ENCODE peak calls at places on chromosomes 12 and 14, in ten cellular contexts. One of them, this sample, is unnamed.

GRCh38 chr14:83867871-83868270 is 1662.1 kb upstream of the FLRT2 start:
- DNase-seq in left ventricle myocardium inferior: no peak
- DNase-seq in tibial nerve: peak; percentile 21
- DNase-seq in Peyer's patch: no peak
- DNase-seq in left lung: no peak
- DNase-seq in tibial artery: no peak
- DNase-seq in effector memory CD4-positive, alpha-beta T cell: no peak
- DNase-seq in PC-3: no peak
- DNase-seq in stomach: no peak
- DNase-seq in CD8-positive, alpha-beta T cell: no peak
- DNase-seq in this sample: no peak

GRCh38 chr12:2563709-2564108 is 231.1 kb upstream of the FKBP4 start:
- DNase-seq in effector memory CD4-positive, alpha-beta T cell: no peak
- DNase-seq in left lung: no peak
- DNase-seq in tibial nerve: no peak
- DNase-seq in tibial artery: no peak
- DNase-seq in CD8-positive, alpha-beta T cell: no peak
- DNase-seq in left ventricle myocardium inferior: no peak
- DNase-seq in stomach: no peak
- DNase-seq in Peyer's patch: no peak
- DNase-seq in PC-3: no peak
- DNase-seq in this sample: no peak

GRCh38 chr14:68230941-68231717 is 411.6 kb downstream of the RAD51B start:
- DNase-seq in tibial nerve: no peak
- DNase-seq in left ventricle myocardium inferior: no peak
- DNase-seq in tibial artery: no peak
- DNase-seq in PC-3: peak; percentile 90
- DNase-seq in Peyer's patch: no peak
- DNase-seq in stomach: no peak
- DNase-seq in left lung: no peak
- DNase-seq in effector memory CD4-positive, alpha-beta T cell: no peak
- DNase-seq in CD8-positive, alpha-beta T cell: no peak
- DNase-seq in this sample: no peak

GRCh38 chr12:124423683-124424515 is 129.0 kb downstream of the RFLNA start:
- DNase-seq in left ventricle myocardium inferior: no peak
- DNase-seq in Peyer's patch: no peak
- DNase-seq in effector memory CD4-positive, alpha-beta T cell: no peak
- DNase-seq in stomach: no peak
- DNase-seq in CD8-positive, alpha-beta T cell: no peak
- DNase-seq in PC-3: no peak
- DNase-seq in tibial nerve: no peak
- DNase-seq in tibial artery: no peak
- DNase-seq in left lung: no peak
- DNase-seq in this sample: no peak

GRCh38 chr14:68791078-68791983 is 1.5 kb downstream of the ZFP36L1 start:
- DNase-seq in left ventricle myocardium inferior: no peak
- DNase-seq in CD8-positive, alpha-beta T cell: no peak
- DNase-seq in tibial nerve: no peak
- DNase-seq in left lung: no peak
- DNase-seq in tibial artery: no peak
- DNase-seq in Peyer's patch: peak; percentile 42
- DNase-seq in PC-3: peak; percentile 41
- DNase-seq in effector memory CD4-positive, alpha-beta T cell: no peak
- DNase-seq in stomach: peak; percentile 27
- DNase-seq in this sample: no peak

GRCh38 chr14:94027566-94028449 is 1.7 kb downstream of the OTUB2 start:
- DNase-seq in effector memory CD4-positive, alpha-beta T cell: no peak
- DNase-seq in tibial artery: no peak
- DNase-seq in left ventricle myocardium inferior: no peak
- DNase-seq in CD8-positive, alpha-beta T cell: no peak
- DNase-seq in PC-3: peak; percentile 93
- DNase-seq in tibial nerve: no peak
- DNase-seq in stomach: peak; percentile 30
- DNase-seq in Peyer's patch: no peak
- DNase-seq in left lung: no peak
- DNase-seq in this sample: no peak

GRCh38 chr12:591167-591570 is 72.1 kb downstream of the NINJ2 start:
- DNase-seq in left lung: no peak
- DNase-seq in PC-3: no peak
- DNase-seq in left ventricle myocardium inferior: peak; percentile 78
- DNase-seq in tibial nerve: no peak
- DNase-seq in stomach: no peak
- DNase-seq in CD8-positive, alpha-beta T cell: no peak
- DNase-seq in tibial artery: no peak
- DNase-seq in Peyer's patch: no peak
- DNase-seq in effector memory CD4-positive, alpha-beta T cell: no peak
- DNase-seq in this sample: no peak

GRCh38 chr12:110436231-110436630 is 13.9 kb downstream of the ARPC3 start:
- DNase-seq in tibial nerve: no peak
- DNase-seq in PC-3: peak; percentile 46
- DNase-seq in tibial artery: no peak
- DNase-seq in CD8-positive, alpha-beta T cell: no peak
- DNase-seq in Peyer's patch: no peak
- DNase-seq in stomach: no peak
- DNase-seq in left ventricle myocardium inferior: no peak
- DNase-seq in left lung: no peak
- DNase-seq in effector memory CD4-positive, alpha-beta T cell: no peak
- DNase-seq in this sample: no peak

GRCh38 chr14:77212933-77213656 is 31.5 kb downstream of the TMEM63C start:
- DNase-seq in left ventricle myocardium inferior: no peak
- DNase-seq in tibial artery: no peak
- DNase-seq in stomach: peak; percentile 51
- DNase-seq in CD8-positive, alpha-beta T cell: no peak
- DNase-seq in tibial nerve: no peak
- DNase-seq in left lung: no peak
- DNase-seq in PC-3: peak; percentile 95
- DNase-seq in effector memory CD4-positive, alpha-beta T cell: no peak
- DNase-seq in Peyer's patch: peak; percentile 20
- DNase-seq in this sample: no peak

GRCh38 chr12:122171399-122171798 is 2.6 kb downstream of the IL31 start:
- DNase-seq in left ventricle myocardium inferior: no peak
- DNase-seq in stomach: no peak
- DNase-seq in left lung: no peak
- DNase-seq in Peyer's patch: no peak
- DNase-seq in tibial nerve: no peak
- DNase-seq in PC-3: no peak
- DNase-seq in CD8-positive, alpha-beta T cell: no peak
- DNase-seq in tibial artery: no peak
- DNase-seq in effector memory CD4-positive, alpha-beta T cell: no peak
- DNase-seq in this sample: no peak

GRCh38 chr14:57492859-57493258 is 798 bp downstream of the CCDC198 start:
- DNase-seq in effector memory CD4-positive, alpha-beta T cell: no peak
- DNase-seq in tibial nerve: no peak
- DNase-seq in left ventricle myocardium inferior: no peak
- DNase-seq in PC-3: peak; percentile 73
- DNase-seq in CD8-positive, alpha-beta T cell: no peak
- DNase-seq in left lung: no peak
- DNase-seq in tibial artery: no peak
- DNase-seq in Peyer's patch: no peak
- DNase-seq in stomach: no peak
- DNase-seq in this sample: no peak

GRCh38 chr14:73467377-73467776 is 9.0 kb upstream of the NUMB start:
- DNase-seq in effector memory CD4-positive, alpha-beta T cell: no peak
- DNase-seq in tibial artery: no peak
- DNase-seq in Peyer's patch: no peak
- DNase-seq in stomach: no peak
- DNase-seq in left lung: peak; percentile 54
- DNase-seq in tibial nerve: no peak
- DNase-seq in left ventricle myocardium inferior: no peak
- DNase-seq in CD8-positive, alpha-beta T cell: no peak
- DNase-seq in PC-3: no peak
- DNase-seq in this sample: no peak

GRCh38 chr14:76595266-76595665 is 166.0 kb upstream of the VASH1 start:
- DNase-seq in CD8-positive, alpha-beta T cell: no peak
- DNase-seq in left lung: no peak
- DNase-seq in left ventricle myocardium inferior: no peak
- DNase-seq in PC-3: no peak
- DNase-seq in tibial artery: no peak
- DNase-seq in Peyer's patch: no peak
- DNase-seq in effector memory CD4-positive, alpha-beta T cell: no peak
- DNase-seq in stomach: no peak
- DNase-seq in tibial nerve: no peak
- DNase-seq in this sample: no peak

GRCh38 chr12:67069451-67070306 is 199.5 kb upstream of the CAND1 start:
- DNase-seq in left ventricle myocardium inferior: peak; percentile 28
- DNase-seq in tibial nerve: no peak
- DNase-seq in stomach: peak; percentile 41
- DNase-seq in PC-3: peak; percentile 50
- DNase-seq in effector memory CD4-positive, alpha-beta T cell: no peak
- DNase-seq in tibial artery: no peak
- DNase-seq in Peyer's patch: no peak
- DNase-seq in CD8-positive, alpha-beta T cell: no peak
- DNase-seq in left lung: no peak
- DNase-seq in this sample: no peak

DNA sequence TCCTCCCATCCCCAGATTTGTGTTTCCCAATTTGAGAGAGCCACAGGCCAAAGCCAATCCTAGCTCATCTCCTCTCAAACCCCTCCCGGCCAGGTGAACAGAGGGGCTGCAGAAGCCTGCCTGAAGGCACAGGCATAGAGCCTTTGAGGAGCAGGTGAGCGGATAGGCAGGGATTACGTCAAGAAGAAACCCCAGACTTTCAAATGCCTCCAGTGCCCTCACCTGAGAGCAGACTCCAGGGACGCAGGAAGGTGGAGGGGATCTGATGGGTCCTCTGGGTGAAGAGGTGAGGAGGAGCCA is 579 bp downstream of the RND1 start:
- DNase-seq in effector memory CD4-positive, alpha-beta T cell: no peak
- DNase-seq in stomach: no peak
- DNase-seq in tibial artery: no peak
- DNase-seq in left ventricle myocardium inferior: no peak
- DNase-seq in tibial nerve: no peak
- DNase-seq in left lung: no peak
- DNase-seq in Peyer's patch: no peak
- DNase-seq in PC-3: no peak
- DNase-seq in CD8-positive, alpha-beta T cell: no peak
- DNase-seq in this sample: no peak
- H3K27ac ChIP-seq in effector memory CD4-positive, alpha-beta T cell: peak overlapping the region; percentile 50
- H3K27ac ChIP-seq in stomach: peak overlapping the region; percentile 9
- H3K27ac ChIP-seq in tibial artery: peak overlapping the region; percentile 41
- H3K27ac ChIP-seq in left ventricle myocardium inferior: no peak overlapping the region
- H3K27ac ChIP-seq in tibial nerve: no peak overlapping the region
- H3K27ac ChIP-seq in left lung: no peak overlapping the region
- H3K27ac ChIP-seq in Peyer's patch: no peak overlapping the region
- H3K27ac ChIP-seq in PC-3: no peak overlapping the region
- H3K27ac ChIP-seq in CD8-positive, alpha-beta T cell: no peak overlapping the region
- H3K27ac ChIP-seq in this sample: peak overlapping the region; percentile 54

GRCh38 chr14:31867570-31867969 is 209.5 kb upstream of the ARHGAP5 start:
- DNase-seq in effector memory CD4-positive, alpha-beta T cell: no peak
- DNase-seq in CD8-positive, alpha-beta T cell: no peak
- DNase-seq in tibial artery: no peak
- DNase-seq in Peyer's patch: no peak
- DNase-seq in left lung: no peak
- DNase-seq in tibial nerve: no peak
- DNase-seq in PC-3: no peak
- DNase-seq in left ventricle myocardium inferior: no peak
- DNase-seq in stomach: no peak
- DNase-seq in this sample: no peak

DNA sequence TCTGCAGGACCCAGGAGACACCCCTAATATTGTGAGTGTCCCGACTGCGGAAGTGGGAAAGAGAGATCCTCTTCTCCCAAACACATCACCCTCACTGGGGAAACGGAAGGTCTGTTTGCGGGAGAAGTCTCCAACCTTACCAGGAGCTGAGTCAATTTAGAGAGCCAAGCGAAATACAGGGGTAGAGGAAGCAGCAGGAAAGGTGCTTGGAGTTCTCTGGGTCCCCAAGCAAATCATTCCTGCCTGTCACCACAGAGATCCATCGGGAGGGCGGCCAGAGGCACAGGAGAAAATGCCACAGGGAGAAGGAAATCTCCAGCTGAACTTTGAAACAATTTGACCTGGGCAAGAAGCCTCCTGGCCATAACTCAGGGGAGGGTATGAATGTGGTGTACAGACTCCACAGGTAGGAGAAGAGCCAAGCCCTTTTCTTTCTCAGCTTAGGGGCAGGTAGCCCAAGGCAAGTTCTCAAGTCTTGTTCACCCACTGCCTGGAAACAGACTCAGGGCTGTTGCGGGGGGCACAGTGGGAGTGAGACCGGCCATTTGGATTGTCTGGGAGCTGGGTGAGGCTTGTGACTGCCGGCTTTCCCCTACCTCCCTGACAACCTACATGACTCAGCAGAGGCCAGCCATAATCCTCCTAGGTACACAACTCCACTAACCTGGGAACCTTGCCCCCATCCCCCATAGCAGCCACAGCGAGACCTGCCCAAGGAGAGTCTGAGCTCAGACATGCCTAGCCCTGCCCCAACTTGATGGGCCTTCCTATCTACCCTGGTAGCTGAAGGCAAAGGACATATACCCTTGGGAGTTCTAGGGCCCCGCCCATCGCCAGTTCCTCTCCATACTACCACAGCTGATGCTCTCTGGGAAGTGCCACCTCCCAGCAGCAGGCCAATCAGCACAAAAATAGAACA is 211.9 kb upstream of the ARHGAP5 start:
- DNase-seq in left ventricle myocardium inferior: no peak
- DNase-seq in tibial nerve: no peak
- DNase-seq in left lung: no peak
- DNase-seq in CD8-positive, alpha-beta T cell: no peak
- DNase-seq in effector memory CD4-positive, alpha-beta T cell: no peak
- DNase-seq in Peyer's patch: no peak
- DNase-seq in stomach: no peak
- DNase-seq in tibial artery: no peak
- DNase-seq in PC-3: no peak
- DNase-seq in this sample: no peak
- H3K27ac ChIP-seq in left ventricle myocardium inferior: no peak overlapping the region
- H3K27ac ChIP-seq in tibial nerve: no peak overlapping the region
- H3K27ac ChIP-seq in left lung: no peak overlapping the region
- H3K27ac ChIP-seq in CD8-positive, alpha-beta T cell: no peak overlapping the region
- H3K27ac ChIP-seq in effector memory CD4-positive, alpha-beta T cell: no peak overlapping the region
- H3K27ac ChIP-seq in Peyer's patch: no peak overlapping the region
- H3K27ac ChIP-seq in stomach: no peak overlapping the region
- H3K27ac ChIP-seq in tibial artery: no peak overlapping the region
- H3K27ac ChIP-seq in PC-3: no peak overlapping the region
- H3K27ac ChIP-seq in this sample: no peak overlapping the region

DNA sequence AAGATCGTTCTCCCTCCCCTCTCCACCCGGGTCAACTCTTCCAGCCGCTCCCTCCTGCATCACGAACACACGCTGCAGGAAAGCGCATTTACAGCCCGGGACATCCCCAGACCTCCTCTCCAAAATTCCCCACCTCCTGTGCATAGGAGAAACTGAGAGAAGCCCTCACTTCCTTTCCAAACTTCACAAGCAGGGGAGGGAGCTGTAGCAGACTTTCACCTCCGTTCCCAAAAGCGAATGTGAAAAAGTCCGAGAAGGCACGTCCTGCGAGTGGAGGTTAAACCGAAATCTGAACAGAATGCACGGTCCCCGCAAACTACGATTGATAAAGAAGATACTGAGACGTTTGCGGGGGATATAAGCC is 467 bp downstream of the BCAT1 start:
- DNase-seq in tibial artery: no peak
- DNase-seq in left lung: no peak
- DNase-seq in tibial nerve: no peak
- DNase-seq in CD8-positive, alpha-beta T cell: no peak
- DNase-seq in left ventricle myocardium inferior: no peak
- DNase-seq in stomach: no peak
- DNase-seq in Peyer's patch: no peak
- DNase-seq in PC-3: no peak
- DNase-seq in effector memory CD4-positive, alpha-beta T cell: no peak
- DNase-seq in this sample: no peak
- H3K27ac ChIP-seq in tibial artery: no peak overlapping the region
- H3K27ac ChIP-seq in left lung: peak overlapping the region; percentile 14
- H3K27ac ChIP-seq in tibial nerve: no peak overlapping the region
- H3K27ac ChIP-seq in CD8-positive, alpha-beta T cell: no peak overlapping the region
- H3K27ac ChIP-seq in left ventricle myocardium inferior: no peak overlapping the region
- H3K27ac ChIP-seq in stomach: no peak overlapping the region
- H3K27ac ChIP-seq in Peyer's patch: no peak overlapping the region
- H3K27ac ChIP-seq in PC-3: no peak overlapping the region
- H3K27ac ChIP-seq in effector memory CD4-positive, alpha-beta T cell: no peak overlapping the region
- H3K27ac ChIP-seq in this sample: peak overlapping the region; percentile 13

GRCh38 chr12:105705765-105706164 is 375.3 kb downstream of the C12orf75 start:
- DNase-seq in stomach: peak; percentile 41
- DNase-seq in Peyer's patch: no peak
- DNase-seq in tibial nerve: peak; percentile 57
- DNase-seq in left lung: no peak
- DNase-seq in left ventricle myocardium inferior: no peak
- DNase-seq in CD8-positive, alpha-beta T cell: no peak
- DNase-seq in tibial artery: peak; percentile 45
- DNase-seq in effector memory CD4-positive, alpha-beta T cell: no peak
- DNase-seq in PC-3: peak; percentile 61
- DNase-seq in this sample: peak; percentile 19
- H3K27ac ChIP-seq in stomach: no peak overlapping the region
- H3K27ac ChIP-seq in Peyer's patch: no peak overlapping the region
- H3K27ac ChIP-seq in tibial nerve: no peak overlapping the region
- H3K27ac ChIP-seq in left lung: no peak overlapping the region
- H3K27ac ChIP-seq in left ventricle myocardium inferior: peak overlapping the region; percentile 56
- H3K27ac ChIP-seq in CD8-positive, alpha-beta T cell: no peak overlapping the region
- H3K27ac ChIP-seq in tibial artery: peak overlapping the region; percentile 70
- H3K27ac ChIP-seq in effector memory CD4-positive, alpha-beta T cell: no peak overlapping the region
- H3K27ac ChIP-seq in PC-3: no peak overlapping the region
- H3K27ac ChIP-seq in this sample: no peak overlapping the region